ENCODE peak calls at places on chromosomes 11 and 22, in four cellular contexts. O, K, N and F are unnamed samples.

GRCh38 chr11:42239102-42239501 is 779.6 kb upstream of the LRRC4C start:
- DNase-seq in O (no peak), K (no peak), N (no peak), F (no peak)

GRCh38 chr11:131745405-131745804 is 375.0 kb downstream of the NTM start:
- DNase-seq in O (no peak), K (no peak), N (no peak), F (no peak)

GRCh38 chr11:68963779-68964178 is 17.0 kb downstream of the MRGPRD start:
- DNase-seq in O (peak; percentile 31), K (no peak), N (no peak), F (peak; percentile 37)

GRCh38 chr22:47432683-47433082 is 670.2 kb downstream of the TBC1D22A start:
- DNase-seq in O (no peak), K (no peak), N (no peak), F (no peak)

GRCh38 chr22:18056161-18056666 is 21.6 kb upstream of the PEX26 start:
- DNase-seq in O (no peak), K (peak; percentile 35), N (peak; percentile 46), F (no peak)

GRCh38 chr11:93329936-93330445 is 551 bp upstream of the DEUP1 start:
- DNase-seq in O (no peak), K (no peak), N (no peak), F (no peak)

GRCh38 chr11:133800666-133801065 is 44.6 kb downstream of the SPATA19 start:
- DNase-seq in O (no peak), K (no peak), N (no peak), F (no peak)

GRCh38 chr11:14237333-14237988 is 121.5 kb downstream of the RRAS2 start:
- DNase-seq in O (no peak), K (no peak), N (peak; percentile 70), F (peak; percentile 62)

GRCh38 chr11:113387605-113388211 is at the start of gene ANKK1:
- DNase-seq in O (no peak), K (no peak), N (no peak), F (no peak)

GRCh38 chr11:116641561-116642045 is 131.2 kb downstream of the BUD13 start:
- DNase-seq in O (no peak), K (no peak), N (peak; percentile 71), F (peak; percentile 78)

DNA sequence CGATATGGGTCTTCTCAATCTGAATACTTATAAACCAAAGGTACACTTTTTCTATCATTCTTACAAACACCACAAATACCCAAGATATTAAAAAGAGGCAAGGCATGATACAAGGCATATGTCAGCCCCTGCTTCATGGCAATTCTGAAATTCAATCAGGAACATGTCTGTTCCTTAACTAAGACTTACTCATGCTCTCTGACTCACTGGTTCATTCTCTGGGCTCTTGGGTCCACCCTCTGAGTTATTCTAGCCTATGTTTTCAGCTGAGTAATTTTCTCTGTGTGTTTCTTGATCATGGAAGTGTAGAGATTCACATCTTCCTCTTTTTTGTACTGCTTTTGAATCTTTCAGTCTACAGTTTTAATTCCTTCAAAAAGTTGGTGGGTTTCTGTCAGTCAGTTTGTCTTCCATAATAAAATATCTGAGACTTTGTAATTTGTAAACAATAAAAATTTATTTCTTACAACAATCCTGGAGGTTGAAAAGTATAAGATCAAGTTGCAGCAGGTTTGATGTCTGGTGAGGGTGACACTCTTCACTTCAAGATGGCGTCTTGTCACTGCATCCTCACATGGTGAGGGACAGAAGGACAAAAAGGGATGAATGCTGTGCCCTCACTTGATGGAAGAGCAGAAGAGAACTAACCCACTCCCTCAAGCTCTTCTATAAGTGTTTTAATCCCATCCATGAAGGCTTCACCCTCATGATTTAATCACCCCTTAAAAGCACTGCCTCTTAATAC is 211.7 kb downstream of the FAM76B start:
- DNase-seq in O (no peak), K (no peak), N (no peak), F (no peak)
- TF ChIP-seq CTCF in O (no peak), K (no peak), N (no peak), F (no peak)

GRCh38 chr11:130525307-130525706 is 76.9 kb downstream of the ADAMTS15 start:
- DNase-seq in O (no peak), K (no peak), N (no peak), F (no peak)

GRCh38 chr11:130528301-130528651 is 79.8 kb downstream of the ADAMTS15 start:
- DNase-seq in O (no peak), K (no peak), N (no peak), F (no peak)

GRCh38 chr11:130527648-130528300 is 79.3 kb downstream of the ADAMTS15 start:
- DNase-seq in O (no peak), K (peak; percentile 63), N (no peak), F (no peak)

GRCh38 chr11:130531061-130531460 is 82.6 kb downstream of the ADAMTS15 start:
- DNase-seq in O (no peak), K (no peak), N (no peak), F (no peak)

DNA sequence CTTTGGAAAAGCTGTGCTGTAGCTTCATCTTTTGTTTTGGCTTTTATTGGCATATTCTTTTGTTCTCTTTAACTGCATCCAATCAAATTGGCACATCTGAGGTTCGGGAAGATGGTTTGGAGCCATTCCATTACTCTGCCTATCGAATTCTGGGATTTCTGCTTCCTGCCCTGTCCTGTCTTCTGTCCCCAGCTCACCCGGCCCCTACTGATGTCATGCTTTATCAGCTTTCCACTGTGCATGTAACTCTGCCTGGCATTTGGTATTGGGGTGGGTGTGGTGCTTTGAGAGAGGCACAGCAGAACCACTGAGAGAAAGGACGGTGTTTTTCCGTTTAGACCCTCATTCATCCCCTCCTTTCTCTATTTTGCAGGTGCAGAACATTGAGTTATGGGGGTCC is 80.4 kb downstream of the ADAMTS15 start:
- DNase-seq in O (no peak), K (no peak), N (no peak), F (no peak)
- TF ChIP-seq CTCF in O (no peak), K (no peak), N (no peak), F (no peak)

GRCh38 chr22:36303115-36303467 is 50.2 kb downstream of the APOL1 start:
- DNase-seq in O (no peak), K (no peak), N (no peak), F (no peak)
- TF ChIP-seq CTCF in O (no peak), K (no peak), N (no peak), F (no peak)

GRCh38 chr11:3799143-3799542 is 1.8 kb upstream of the NUP98 start:
- DNase-seq in O (no peak), K (no peak), N (no peak), F (no peak)

GRCh38 chr11:3797329-3798090 is at the start of gene NUP98:
- DNase-seq in O (peak; percentile 100), K (peak; percentile 100), N (peak; percentile 99), F (peak; percentile 99)

GRCh38 chr11:3803726-3804510 is 4.4 kb upstream of the PGAP2 start:
- DNase-seq in O (peak; percentile 4), K (no peak), N (no peak), F (no peak)

GRCh38 chr11:3799883-3800282 is 2.5 kb upstream of the NUP98 start:
- DNase-seq in O (no peak), K (no peak), N (no peak), F (no peak)

GRCh38 chr11:3802016-3802790 is 4.8 kb upstream of the NUP98 start:
- DNase-seq in O (no peak), K (no peak), N (no peak), F (no peak)
- TF ChIP-seq CTCF in O (no peak), K (no peak), N (no peak), F (no peak)

DNA sequence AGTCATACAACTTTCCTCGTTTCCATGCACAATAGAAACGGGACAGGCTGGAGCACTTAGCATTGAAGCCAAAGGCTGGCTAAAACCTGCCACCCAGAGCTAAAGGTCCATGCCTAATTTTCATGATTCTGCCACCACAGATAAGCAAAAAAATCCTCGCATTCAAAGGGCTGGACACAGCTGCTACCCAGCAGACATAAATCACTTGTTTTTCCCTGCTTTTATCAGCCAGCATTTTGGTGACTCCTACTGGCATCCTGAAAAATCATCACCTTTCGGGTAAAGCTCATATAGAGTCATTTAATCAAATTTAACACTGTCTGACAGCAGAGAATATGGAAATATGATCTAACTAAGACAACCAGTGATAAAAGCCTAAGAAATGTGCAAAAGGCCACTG is 37.9 kb downstream of the ALG9 start:
- DNase-seq in O (no peak), K (no peak), N (no peak), F (no peak)
- TF ChIP-seq CTCF in O (no peak), K (peak; percentile 28), N (no peak), F (no peak)

DNA sequence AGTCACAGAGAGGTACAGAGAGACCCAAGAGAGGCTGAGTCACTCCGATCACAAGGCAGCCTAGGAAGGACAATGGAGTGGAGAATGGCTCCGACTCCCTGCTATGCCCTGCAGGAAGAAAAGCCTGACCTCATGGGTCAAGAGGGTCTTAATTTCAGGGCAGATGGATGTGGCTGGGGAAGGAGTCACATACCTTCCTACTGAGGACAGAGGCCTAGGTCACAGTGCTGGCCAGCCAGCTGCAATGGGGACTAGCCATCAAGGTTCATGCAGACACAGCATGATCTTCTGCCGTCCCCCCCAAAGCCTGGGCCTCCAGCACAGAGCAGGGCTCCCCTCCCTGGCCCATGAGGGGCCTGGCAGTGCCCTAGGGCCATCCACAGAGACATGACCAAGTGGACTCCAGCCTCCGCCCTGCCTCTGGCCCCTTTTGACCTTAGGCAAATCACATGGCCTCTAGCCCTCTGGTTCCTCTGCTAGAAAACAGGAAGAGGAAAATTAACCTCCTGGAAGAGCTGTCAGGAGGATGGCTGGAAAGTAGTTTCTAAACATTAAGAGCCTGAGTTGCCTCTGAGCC is 1.8 kb downstream of the ARRB1 start:
- DNase-seq in O (peak; percentile 71), K (peak; percentile 61), N (no peak), F (no peak)
- TF ChIP-seq CTCF in O (no peak), K (no peak), N (no peak), F (no peak)

GRCh38 chr11:64180871-64181270 is 5.1 kb upstream of the STIP1 start:
- DNase-seq in O (no peak), K (no peak), N (no peak), F (no peak)

GRCh38 chr11:64186205-64187165 is 514 bp downstream of the STIP1 start:
- DNase-seq in O (no peak), K (no peak), N (peak; percentile 7), F (no peak)

GRCh38 chr11:64183890-64184289 is 2.1 kb upstream of the STIP1 start:
- DNase-seq in O (no peak), K (no peak), N (no peak), F (no peak)

GRCh38 chr11:64181506-64182411 is 4.2 kb upstream of the STIP1 start:
- DNase-seq in O (peak; percentile 97), K (peak; percentile 96), N (peak; percentile 52), F (peak; percentile 61)

DNA sequence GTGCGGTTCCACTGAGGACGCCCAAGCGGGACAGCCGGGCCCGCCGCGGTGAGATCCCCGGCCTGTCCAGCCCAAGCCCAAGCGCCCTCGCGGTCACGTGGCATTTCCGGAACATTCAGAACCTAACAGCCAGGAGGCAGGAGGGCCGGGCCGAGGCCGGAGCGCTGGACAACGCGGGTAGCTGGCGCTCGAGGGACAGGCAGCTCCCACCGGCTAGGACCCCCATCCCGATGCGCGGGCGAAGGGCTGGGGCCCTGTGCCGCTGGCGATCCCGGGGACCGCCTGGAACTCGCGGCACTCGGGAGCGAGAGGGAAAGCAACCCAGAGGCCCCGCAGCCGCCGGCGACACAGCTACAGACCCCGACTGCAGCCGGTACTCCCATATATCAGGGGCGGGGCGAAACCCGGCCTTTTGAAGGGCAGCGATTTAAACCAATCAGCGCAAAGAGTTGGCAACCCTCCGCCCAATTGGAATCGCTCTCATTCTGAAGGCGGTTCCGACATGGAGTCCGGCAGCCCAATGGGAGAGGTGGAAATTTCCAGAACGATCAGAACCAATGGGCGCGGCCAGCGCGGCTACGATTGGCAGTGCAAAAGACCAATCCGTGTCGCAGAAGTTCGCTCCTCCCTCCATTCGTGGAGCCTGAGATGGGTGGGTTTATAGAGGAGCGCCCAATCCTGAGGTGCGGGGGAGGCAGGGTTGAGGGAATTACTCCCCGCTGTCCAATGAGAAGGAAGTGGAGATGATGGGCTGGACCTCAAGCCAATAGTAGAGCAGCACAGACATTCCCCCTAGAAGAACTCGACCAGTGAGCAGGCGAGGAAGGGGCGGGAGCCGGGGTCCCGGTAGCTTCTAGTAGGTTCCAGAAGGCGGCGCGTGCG is at the start of gene STIP1:
- DNase-seq in O (peak; percentile 100), K (peak; percentile 99), N (peak; percentile 97), F (peak; percentile 97)
- TF ChIP-seq CTCF in O (peak; percentile 36), K (peak; percentile 76), N (no peak), F (peak; percentile 17)

GRCh38 chr11:101390539-101390938 is 193.3 kb downstream of the TRPC6 start:
- DNase-seq in O (no peak), K (no peak), N (no peak), F (no peak)
- TF ChIP-seq CTCF in O (peak; percentile 22), K (peak; percentile 22), N (no peak), F (no peak)